ENCODE peak calls at places on chromosomes 7 and 10, in nine cellular contexts. E is tibial artery, G is adrenal gland, B is psoas muscle, A is fibroblast of mammary gland, S is AG04450, R is mammary epithelial cell, I is cardiac fibroblast, N is endothelial cell of umbilical vein. L is an unnamed sample.

GRCh38 chr7:151340794-151341356 is 737 bp upstream of the NUB1 start:
- DNase-seq in E (no peak), G (no peak), B (no peak), A (no peak), S (no peak), R (no peak), I (no peak), N (no peak), L (no peak)

GRCh38 chr10:86979977-86980448 is 11.7 kb downstream of the ADIRF start:
- DNase-seq in E (peak; percentile 93), G (peak; percentile 67), B (peak; percentile 81), A (peak; percentile 62), S (no peak), R (no peak), I (peak; percentile 59), N (no peak), L (no peak)

GRCh38 chr10:126270116-126270515 is 118.2 kb downstream of the ADAM12 start:
- DNase-seq in E (no peak), G (no peak), B (no peak), A (peak; percentile 98), S (no peak), R (peak; percentile 6), I (peak; percentile 56), N (no peak), L (no peak)

GRCh38 chr10:33041783-33042437 is 83.9 kb upstream of the ITGB1 start:
- DNase-seq in E (no peak), G (no peak), B (no peak), A (no peak), S (no peak), R (no peak), I (no peak), N (no peak), L (no peak)

GRCh38 chr7:45328397-45329080 is 170.9 kb downstream of the RAMP3 start:
- DNase-seq in E (no peak), G (no peak), B (no peak), A (no peak), S (no peak), R (no peak), I (no peak), N (no peak), L (no peak)

GRCh38 chr7:123327661-123328060 is 127.9 kb upstream of the SLC13A1 start:
- DNase-seq in E (no peak), G (no peak), B (no peak), A (no peak), S (no peak), R (no peak), I (peak; percentile 8), N (no peak), L (no peak)

GRCh38 chr10:109062371-109062770 is 860.9 kb downstream of the XPNPEP1 start:
- DNase-seq in E (no peak), G (no peak), B (no peak), A (peak; percentile 67), S (no peak), R (peak; percentile 34), I (peak; percentile 63), N (no peak), L (no peak)

GRCh38 chr10:76082956-76083355 is 651.5 kb downstream of the LRMDA start:
- DNase-seq in E (no peak), G (no peak), B (no peak), A (peak; percentile 69), S (no peak), R (peak; percentile 70), I (peak; percentile 25), N (no peak), L (no peak)

GRCh38 chr10:131675104-131675503 is 225.7 kb upstream of the PPP2R2D start:
- DNase-seq in E (no peak), G (no peak), B (no peak), A (no peak), S (no peak), R (no peak), I (no peak), N (no peak), L (no peak)

GRCh38 chr7:158030071-158030470 is 557.6 kb downstream of the PTPRN2 start:
- DNase-seq in E (peak; percentile 27), G (no peak), B (no peak), A (no peak), S (no peak), R (no peak), I (no peak), N (no peak), L (no peak)

GRCh38 chr7:47539398-47540052 is 42.4 kb downstream of the TNS3 start:
- DNase-seq in E (no peak), G (peak; percentile 82), B (no peak), A (peak; percentile 76), S (peak; percentile 41), R (no peak), I (peak; percentile 49), N (no peak), L (peak; percentile 25)

GRCh38 chr7:119694506-119694905 is 578.5 kb upstream of the KCND2 start:
- DNase-seq in E (no peak), G (no peak), B (no peak), A (no peak), S (no peak), R (no peak), I (no peak), N (no peak), L (no peak)

GRCh38 chr7:28408974-28409715 is 3.2 kb upstream of the CREB5 start:
- DNase-seq in E (peak; percentile 98), G (peak; percentile 89), B (peak; percentile 97), A (peak; percentile 99), S (peak; percentile 97), R (peak; percentile 94), I (peak; percentile 99), N (peak; percentile 93), L (peak; percentile 92)

GRCh38 chr7:28410628-28411578 is 1.4 kb upstream of the CREB5 start:
- DNase-seq in E (peak; percentile 78), G (no peak), B (peak; percentile 58), A (peak; percentile 86), S (no peak), R (peak; percentile 33), I (peak; percentile 78), N (peak; percentile 76), L (peak; percentile 80)

GRCh38 chr7:28414453-28414852 is 2.1 kb downstream of the CREB5 start:
- DNase-seq in E (no peak), G (no peak), B (no peak), A (no peak), S (no peak), R (no peak), I (no peak), N (no peak), L (no peak)

GRCh38 chr7:28409716-28410627 is 2.3 kb upstream of the CREB5 start:
- DNase-seq in E (peak; percentile 80), G (peak; percentile 55), B (peak; percentile 77), A (peak; percentile 35), S (no peak), R (peak; percentile 42), I (peak; percentile 48), N (peak; percentile 29), L (peak; percentile 63)

DNA sequence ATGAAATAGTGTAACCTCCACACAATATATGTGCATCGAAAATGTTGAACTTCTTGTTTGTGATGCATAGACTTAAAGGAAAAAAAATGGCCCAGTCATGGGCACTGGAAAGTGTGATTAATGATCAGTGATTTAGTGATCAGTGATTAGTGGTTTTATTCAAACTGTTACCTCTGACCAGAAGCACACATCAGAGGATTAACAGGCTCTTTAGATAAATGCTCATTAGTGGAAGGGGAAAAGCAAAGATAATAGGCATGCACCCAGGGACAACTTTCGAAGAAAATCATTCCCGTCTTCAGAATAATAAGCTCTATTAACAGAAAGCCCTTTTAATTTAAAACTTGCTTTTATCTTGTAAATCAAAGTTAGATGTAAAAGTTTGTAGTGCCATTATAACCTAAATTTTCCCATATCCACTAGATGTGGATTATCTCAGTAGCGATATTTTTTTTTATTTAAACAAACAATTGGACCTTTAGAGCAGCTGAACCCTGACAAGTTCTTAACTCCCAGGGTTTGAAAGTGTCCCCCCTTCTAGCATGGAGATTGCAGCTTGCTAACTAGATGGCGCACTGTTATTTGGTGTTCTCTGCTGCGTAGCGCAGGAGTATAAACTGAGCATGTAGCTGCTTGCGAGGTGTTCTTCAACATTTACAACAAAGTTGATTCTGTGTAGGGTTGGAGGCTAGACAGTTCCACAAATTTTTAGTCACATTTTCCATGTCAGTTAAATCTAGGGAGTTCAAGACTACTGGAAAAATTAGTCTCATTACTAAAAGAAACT is at the start of gene CREB5:
- DNase-seq in E (no peak), G (no peak), B (no peak), A (peak; percentile 39), S (no peak), R (no peak), I (no peak), N (no peak), L (no peak)
- TF ChIP-seq CTCF in E (no peak), G (no peak), B (no peak), A (peak; percentile 24), S (peak; percentile 32), R (peak; percentile 18), I (no peak), N (no peak), L (peak; percentile 17)

DNA sequence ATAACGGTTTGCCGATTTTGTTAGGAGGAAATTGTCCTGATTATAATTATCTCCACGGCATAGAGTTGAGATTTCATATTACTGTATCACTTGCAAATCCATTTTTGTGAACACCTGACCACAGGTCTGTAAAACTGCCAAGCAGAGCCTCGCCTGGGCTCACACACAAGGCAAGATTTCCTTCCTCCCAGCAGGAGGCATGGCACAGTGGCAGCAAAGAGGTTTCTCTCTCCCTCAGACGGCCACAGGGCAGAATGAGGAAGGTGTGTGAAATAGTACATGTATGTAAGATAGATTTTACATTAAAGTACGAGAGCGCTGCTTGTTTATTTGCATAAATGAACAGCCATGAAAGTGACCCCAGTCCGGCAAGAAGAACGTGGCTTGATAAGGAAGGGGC is 130.1 kb downstream of the CELF2 start:
- DNase-seq in E (no peak), G (no peak), B (no peak), A (no peak), S (no peak), R (no peak), I (no peak), N (no peak), L (no peak)
- TF ChIP-seq CTCF in E (no peak), G (no peak), B (peak; percentile 14), A (no peak), S (no peak), R (no peak), I (no peak), N (no peak), L (no peak)

GRCh38 chr7:121126801-121127534 is 138.5 kb downstream of the CPED1 start:
- DNase-seq in E (no peak), G (no peak), B (no peak), A (peak; percentile 53), S (no peak), R (no peak), I (peak; percentile 62), N (peak; percentile 38), L (no peak)
- TF ChIP-seq CTCF in E (no peak), G (no peak), B (no peak), A (peak; percentile 31), S (peak; percentile 15), R (peak; percentile 37), I (peak; percentile 19), N (no peak), L (no peak)

DNA sequence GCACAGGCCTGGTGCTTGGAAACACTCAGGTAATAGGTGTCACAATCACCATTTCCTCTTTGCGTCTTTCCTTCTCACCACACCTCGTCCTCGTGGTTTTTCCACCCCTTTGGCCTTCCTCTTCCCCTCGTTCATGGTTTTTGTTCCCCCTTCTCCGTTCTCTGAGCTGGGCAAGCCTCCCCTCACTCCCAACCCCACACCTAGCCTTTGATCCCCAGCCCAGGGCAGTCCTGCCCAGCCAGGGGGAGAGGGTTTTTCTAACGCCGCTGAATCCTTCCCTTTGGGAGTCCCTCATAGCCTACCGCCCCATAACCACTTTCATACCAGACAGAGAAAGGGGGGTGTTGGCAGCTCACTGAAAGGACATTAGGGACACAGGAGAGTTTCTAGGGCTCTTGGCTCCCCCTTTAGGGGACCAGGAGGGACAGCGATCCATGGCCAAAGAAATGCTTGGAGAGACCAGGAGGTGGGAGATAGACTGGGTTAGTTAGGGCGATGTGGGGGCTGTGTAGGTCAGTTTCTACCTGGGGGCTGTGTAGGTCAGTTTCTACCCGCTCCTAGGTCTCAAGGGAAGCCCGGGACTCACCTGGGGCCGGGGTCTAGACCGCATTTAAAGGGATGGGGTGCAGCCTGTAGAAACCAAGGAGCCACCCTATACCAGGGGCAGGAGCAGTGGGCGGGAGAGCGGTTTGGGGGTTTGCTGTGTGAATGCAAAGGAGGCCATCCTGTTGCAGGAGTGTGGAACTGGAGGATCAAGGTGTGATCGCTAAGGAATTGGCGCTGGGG is 1.4 kb downstream of the EPHB4 start:
- DNase-seq in E (no peak), G (no peak), B (peak; percentile 24), A (peak; percentile 57), S (no peak), R (peak; percentile 39), I (peak; percentile 54), N (peak; percentile 47), L (no peak)
- TF ChIP-seq CTCF in E (no peak), G (no peak), B (no peak), A (peak; percentile 29), S (peak; percentile 49), R (peak; percentile 48), I (peak; percentile 19), N (peak; percentile 5), L (peak; percentile 9)